ENCODE peak calls at places on chromosomes 5 and 9, in five cellular contexts. B, J, E, P and D are unnamed samples.

GRCh38 chr5:126998201-126998631 is 32.1 kb downstream of the MARCHF3 start:
- DNase-seq in B (peak), J (peak), E (peak), P (no peak), D (no peak)

GRCh38 chr9:133282454-133283238 is 7.6 kb upstream of the ABO start:
- DNase-seq in B (no peak), J (no peak), E (no peak), P (no peak), D (no peak)

GRCh38 chr9:129944501-129945116 is 98.4 kb downstream of the FNBP1 start:
- DNase-seq in B (no peak), J (no peak), E (no peak), P (no peak), D (no peak)

GRCh38 chr9:96884443-96884842 is 30.1 kb upstream of the ZNF782 start:
- DNase-seq in B (peak), J (peak), E (peak), P (no peak), D (no peak)

GRCh38 chr9:79080536-79080935 is 491.2 kb upstream of the TLE4 start:
- DNase-seq in B (peak), J (no peak), E (peak), P (no peak), D (no peak)

GRCh38 chr5:142692280-142692775 is 6.4 kb upstream of the FGF1 start:
- DNase-seq in B (no peak), J (no peak), E (no peak), P (no peak), D (no peak)

GRCh38 chr5:136631176-136631575 is 265.8 kb upstream of the TRPC7 start:
- DNase-seq in B (no peak), J (no peak), E (no peak), P (no peak), D (no peak)

GRCh38 chr9:16361118-16361517 is 509.4 kb downstream of the BNC2 start:
- DNase-seq in B (peak), J (peak), E (no peak), P (no peak), D (no peak)

DNA sequence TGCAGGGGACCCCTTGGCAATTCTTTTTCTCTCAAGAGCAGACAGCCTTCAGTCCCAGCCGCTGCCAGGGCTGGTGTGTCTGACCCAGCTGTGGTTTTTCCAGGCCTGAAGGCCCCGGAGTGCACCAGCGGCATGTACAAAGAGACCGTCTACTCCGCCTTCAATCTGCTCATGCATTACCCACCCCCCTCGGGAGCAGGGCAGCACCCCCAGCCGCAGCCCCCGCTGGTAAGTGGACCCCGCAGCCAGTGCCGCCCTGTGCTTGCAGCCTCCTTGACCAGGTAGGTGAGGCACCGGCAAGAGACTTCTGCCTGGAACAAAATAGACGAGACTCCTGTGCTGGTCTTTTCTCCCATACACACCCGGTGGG is 1.3 kb downstream of the TCF7 start:
- DNase-seq in B (no peak), J (no peak), E (no peak), P (no peak), D (no peak)
- H3K4me3 ChIP-seq in B (no peak), J (no peak), E (peak), P (peak), D (peak)

GRCh38 chr5:2753452-2754409 is 2.3 kb upstream of the IRX2 start:
- DNase-seq in B (no peak), J (peak), E (no peak), P (no peak), D (no peak)
- H3K4me3 ChIP-seq in B (no peak), J (peak), E (no peak), P (peak), D (peak)

DNA sequence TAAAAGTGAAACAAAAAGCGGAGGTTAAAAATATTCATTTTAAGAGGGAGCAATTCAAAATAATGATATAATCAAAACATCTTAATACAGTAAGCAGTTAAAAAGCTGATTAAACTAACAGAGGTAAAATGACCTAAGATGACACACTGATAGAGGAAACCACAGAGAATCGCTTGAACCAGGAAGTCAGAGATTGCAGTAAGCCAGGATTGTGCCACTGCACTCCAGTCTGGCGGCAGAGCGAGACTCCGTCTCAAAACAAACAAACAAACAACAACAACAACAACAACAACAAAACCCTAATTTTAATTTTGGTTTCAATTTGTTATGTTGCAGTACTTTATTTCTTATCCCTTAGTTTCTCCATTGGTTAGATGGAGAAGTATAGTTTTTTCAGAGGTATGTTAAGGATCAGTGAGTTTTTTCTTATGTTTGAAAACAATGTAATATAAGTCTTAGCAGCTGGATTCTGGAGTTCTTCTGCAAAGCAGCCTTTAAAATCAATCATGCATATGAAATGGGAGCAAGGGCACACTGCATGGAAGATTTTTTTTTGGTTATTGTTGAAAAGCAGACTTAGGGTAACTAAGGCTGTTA is 58.5 kb downstream of the MLANA start:
- DNase-seq in B (peak), J (peak), E (peak), P (no peak), D (no peak)
- H3K4me3 ChIP-seq in B (no peak), J (peak), E (peak), P (no peak), D (peak)

GRCh38 chr9:35675204-35675603 is 1.5 kb downstream of the CA9 start:
- DNase-seq in B (no peak), J (no peak), E (no peak), P (no peak), D (no peak)
- H3K4me3 ChIP-seq in B (no peak), J (peak), E (peak), P (peak), D (peak)

DNA sequence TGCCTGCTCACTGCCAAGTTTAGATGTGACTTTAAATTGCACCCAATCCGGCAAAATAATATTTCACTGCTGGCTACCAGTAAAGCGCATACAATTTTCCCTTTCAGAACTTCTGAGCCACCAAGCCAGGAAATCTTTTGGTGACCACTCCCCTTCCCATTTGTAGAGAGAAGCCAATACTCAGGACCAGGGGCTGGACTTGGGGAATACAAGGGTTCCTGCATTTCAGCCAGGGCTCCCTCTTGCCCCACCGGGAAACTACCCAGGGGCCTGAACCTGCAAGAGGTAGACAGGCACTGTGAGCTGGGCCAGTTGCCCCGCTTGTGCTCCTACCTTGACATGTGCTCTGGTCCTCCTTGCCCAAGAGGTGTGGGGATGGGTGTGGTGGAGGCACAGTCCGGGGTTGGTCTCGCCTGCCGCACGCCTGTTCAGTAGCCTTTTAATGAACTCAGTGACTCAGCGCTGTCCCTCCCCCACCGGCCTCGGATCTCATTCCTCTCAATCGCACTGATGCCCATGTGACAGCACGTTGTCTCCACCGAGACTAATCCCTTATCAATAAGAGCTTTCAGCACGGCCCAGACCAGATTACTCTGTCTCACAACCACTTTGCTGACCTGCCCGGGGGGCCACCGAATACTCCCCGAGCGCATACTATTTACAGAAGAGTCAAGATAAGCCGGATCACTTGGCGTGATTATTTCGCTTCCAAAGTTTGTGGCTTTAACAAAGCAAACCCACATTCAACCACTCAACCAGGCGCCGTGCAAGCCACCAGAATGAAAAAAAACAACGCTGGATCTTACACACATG is 226.5 kb downstream of the DCP2 start:
- DNase-seq in B (peak), J (peak), E (no peak), P (no peak), D (no peak)
- H3K4me3 ChIP-seq in B (no peak), J (no peak), E (no peak), P (no peak), D (no peak)

DNA sequence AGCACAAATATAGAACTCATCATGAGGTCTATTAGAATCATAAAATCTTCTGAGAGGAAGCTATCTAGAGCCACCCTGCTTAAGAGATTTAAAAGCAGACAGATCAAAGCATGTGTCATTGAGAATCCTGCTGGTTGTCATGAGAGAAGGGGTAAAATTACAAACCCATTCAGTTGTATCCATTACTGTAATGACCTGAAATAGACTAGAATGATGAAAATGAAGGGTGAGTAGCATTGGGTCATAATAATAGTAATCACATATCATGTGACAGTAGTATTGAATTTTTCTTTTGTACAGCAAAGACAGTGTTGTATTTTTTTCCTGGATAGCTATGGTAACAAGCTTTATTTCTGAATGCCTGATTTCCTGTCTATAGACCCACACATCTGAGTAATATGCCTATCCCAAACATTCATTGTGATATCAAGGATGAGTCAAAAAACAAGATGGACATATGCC is 149.0 kb downstream of the PDE4D start:
- DNase-seq in B (peak), J (peak), E (peak), P (no peak), D (no peak)
- H3K4me3 ChIP-seq in B (no peak), J (no peak), E (no peak), P (no peak), D (no peak)